ENCODE peak calls at places on chromosomes 4 and X, in four cellular contexts. G is stimulated activated CD4-positive, alpha-beta T cell treated with anti-CD3 and anti-CD28 coated beads, Interleukin-1b, Interleukin-23, amount 100 ng/mL, for 24 hours; T is CD8-positive, alpha-beta T cell; E is RPMI8226. P is an unnamed sample.

GRCh38 chr4:73477176-73477575 is 4.4 kb upstream of the AFM start:
- DNase-seq in G (no peak), T (no peak), E (no peak), P (no peak)

GRCh38 chrX:12814434-12814833 is 23.2 kb downstream of the PRPS2 start:
- DNase-seq in G (no peak), E (peak; percentile 63), T (peak; percentile 12), P (peak; percentile 72)

GRCh38 chr4:8723222-8723980 is 130.8 kb downstream of the CPZ start:
- DNase-seq in E (no peak), G (no peak), T (no peak), P (no peak)

GRCh38 chrX:101051549-101052302 is at the start of gene TRMT2B:
- DNase-seq in E (peak; percentile 82), G (peak; percentile 63), T (peak; percentile 72), P (peak; percentile 93)

GRCh38 chr4:13750594-13750993 is 123.1 kb upstream of the BOD1L1 start:
- DNase-seq in E (no peak), G (no peak), T (no peak), P (no peak)

GRCh38 chrX:34656842-34657780 is at the start of gene TMEM47:
- DNase-seq in E (peak; percentile 65), T (no peak), G (no peak), P (peak; percentile 64)

GRCh38 chrX:45771560-45772340 is 571.1 kb upstream of the DIPK2B start:
- DNase-seq in G (no peak), E (peak; percentile 52), T (peak; percentile 41), P (peak; percentile 60)

GRCh38 chr4:159191989-159192388 is 89.1 kb downstream of the RAPGEF2 start:
- DNase-seq in G (no peak), T (no peak), E (no peak), P (peak; percentile 29)

GRCh38 chr4:22439947-22440346 is 75.9 kb downstream of the ADGRA3 start:
- DNase-seq in E (no peak), G (no peak), T (no peak), P (no peak)

GRCh38 chrX:1072637-1073377 is 139.6 kb downstream of the CRLF2 start:
- DNase-seq in G (no peak), T (no peak), E (peak; percentile 19), P (peak; percentile 48)

GRCh38 chrX:17242470-17242869 is 132.5 kb upstream of the NHS start:
- DNase-seq in G (peak; percentile 2), E (peak; percentile 52), T (no peak), P (peak; percentile 69)

GRCh38 chr4:3368841-3369760 is 72.7 kb upstream of the HGFAC start:
- DNase-seq in E (no peak), G (no peak), T (no peak), P (no peak)

GRCh38 chr4:88623097-88623496 is 30.8 kb downstream of the HERC3 start:
- DNase-seq in E (no peak), T (no peak), G (no peak), P (no peak)

GRCh38 chr4:152880263-152880662 is 55.9 kb upstream of the FHDC1 start:
- DNase-seq in T (no peak), G (no peak), E (no peak), P (no peak)

GRCh38 chrX:134711135-134711941 is 53.1 kb upstream of the PLAC1 start:
- DNase-seq in E (no peak), G (no peak), T (no peak), P (no peak)

GRCh38 chr4:9923195-9923812 is 98.0 kb downstream of the SLC2A9 start:
- DNase-seq in E (peak; percentile 67), G (no peak), T (no peak), P (no peak)

GRCh38 chrX:97167333-97167732 is 283.6 kb downstream of the RPA4 start:
- DNase-seq in G (no peak), E (no peak), T (no peak), P (no peak)

GRCh38 chr4:183264614-183265013 is 55.5 kb downstream of the CLDN22 start:
- DNase-seq in E (no peak), T (no peak), G (no peak), P (no peak)

GRCh38 chr4:113256946-113257345 is 207.5 kb downstream of the ANK2 start:
- DNase-seq in T (no peak), G (no peak), E (no peak), P (no peak)

GRCh38 chr4:53651142-53651720 is 59.9 kb upstream of the LNX1 start:
- DNase-seq in G (no peak), E (no peak), T (no peak), P (no peak)

GRCh38 chr4:56731857-56732256 is 50.8 kb upstream of the HOPX start:
- DNase-seq in G (no peak), E (no peak), T (no peak), P (peak; percentile 55)

GRCh38 chr4:30719363-30720020 is 677 bp upstream of the PCDH7 start:
- DNase-seq in T (no peak), G (no peak), E (no peak), P (peak; percentile 8)

GRCh38 chr4:3483471-3483921 is 20.4 kb downstream of the DOK7 start:
- DNase-seq in T (no peak), E (no peak), G (no peak), P (peak; percentile 27)

GRCh38 chr4:180150818-180151217 is 2092.4 kb upstream of the TENM3 start:
- DNase-seq in E (no peak), T (no peak), G (no peak), P (peak; percentile 32)

GRCh38 chr4:173960398-173960797 is 323.1 kb downstream of the FBXO8 start:
- DNase-seq in G (no peak), T (no peak), E (peak; percentile 13), P (no peak)

GRCh38 chrX:85544609-85545008 is 165.1 kb upstream of the POF1B start:
- DNase-seq in E (no peak), G (no peak), T (no peak), P (peak; percentile 39)

GRCh38 chr4:100008048-100008447 is 58.0 kb upstream of the H2AZ1 start:
- DNase-seq in G (no peak), E (no peak), T (no peak), P (no peak)

GRCh38 chr4:82031386-82031785 is 342.4 kb downstream of the HNRNPD start:
- DNase-seq in T (no peak), G (no peak), E (no peak), P (no peak)

GRCh38 chr4:181478675-181479074 is 764.5 kb upstream of the TENM3 start:
- DNase-seq in G (no peak), E (no peak), T (no peak), P (no peak)

GRCh38 chr4:147874109-147874508 is 142.2 kb downstream of the ARHGAP10 start:
- DNase-seq in G (no peak), T (no peak), E (no peak), P (no peak)

P was measured in KBM-7.